ENCODE peak calls at places on chromosomes 11 and 22, in eight cellular contexts. One of them, this sample, is unnamed.

GRCh38 chr11:30023037-30023436 is 6.2 kb upstream of the KCNA4 start:
- DNase-seq in foreskin fibroblast: no peak
- DNase-seq in SK-MEL-5: no peak
- DNase-seq in AG04449: no peak
- DNase-seq in adipocyte: no peak
- DNase-seq in IMR-90: no peak
- DNase-seq in LNCaP clone FGC: no peak
- DNase-seq in NCI-H526 treated with DMSO at 0.1 percent for 48 hours: no peak
- DNase-seq in this sample: no peak

GRCh38 chr22:19765477-19766234 is 5.1 kb downstream of the TBX1 start:
- DNase-seq in foreskin fibroblast: no peak
- DNase-seq in SK-MEL-5: no peak
- DNase-seq in AG04449: no peak
- DNase-seq in adipocyte: no peak
- DNase-seq in IMR-90: no peak
- DNase-seq in LNCaP clone FGC: no peak
- DNase-seq in NCI-H526 treated with DMSO at 0.1 percent for 48 hours: no peak
- DNase-seq in this sample: no peak

GRCh38 chr11:131663403-131664200 is 293.2 kb downstream of the NTM start:
- DNase-seq in foreskin fibroblast: no peak
- DNase-seq in SK-MEL-5: no peak
- DNase-seq in AG04449: no peak
- DNase-seq in adipocyte: no peak
- DNase-seq in IMR-90: no peak
- DNase-seq in LNCaP clone FGC: no peak
- DNase-seq in NCI-H526 treated with DMSO at 0.1 percent for 48 hours: no peak
- DNase-seq in this sample: no peak

GRCh38 chr11:65034423-65034822 is 6.6 kb upstream of the SAC3D1 start:
- DNase-seq in foreskin fibroblast: no peak
- DNase-seq in SK-MEL-5: no peak
- DNase-seq in AG04449: no peak
- DNase-seq in adipocyte: no peak
- DNase-seq in IMR-90: no peak
- DNase-seq in LNCaP clone FGC: no peak
- DNase-seq in NCI-H526 treated with DMSO at 0.1 percent for 48 hours: no peak
- DNase-seq in this sample: no peak

GRCh38 chr22:49983148-49984042 is 22.8 kb downstream of the PIM3 start:
- DNase-seq in foreskin fibroblast: no peak
- DNase-seq in SK-MEL-5: no peak
- DNase-seq in AG04449: no peak
- DNase-seq in adipocyte: no peak
- DNase-seq in IMR-90: no peak
- DNase-seq in LNCaP clone FGC: no peak
- DNase-seq in NCI-H526 treated with DMSO at 0.1 percent for 48 hours: no peak
- DNase-seq in this sample: no peak

GRCh38 chr11:60127311-60127811 is 38.9 kb downstream of the MS4A2 start:
- DNase-seq in foreskin fibroblast: no peak
- DNase-seq in SK-MEL-5: peak
- DNase-seq in AG04449: no peak
- DNase-seq in adipocyte: no peak
- DNase-seq in IMR-90: no peak
- DNase-seq in LNCaP clone FGC: no peak
- DNase-seq in NCI-H526 treated with DMSO at 0.1 percent for 48 hours: no peak
- DNase-seq in this sample: no peak

GRCh38 chr11:61737131-61737530 is 15.3 kb upstream of the MYRF start:
- DNase-seq in foreskin fibroblast: no peak
- DNase-seq in SK-MEL-5: peak
- DNase-seq in AG04449: no peak
- DNase-seq in adipocyte: no peak
- DNase-seq in IMR-90: no peak
- DNase-seq in LNCaP clone FGC: no peak
- DNase-seq in NCI-H526 treated with DMSO at 0.1 percent for 48 hours: no peak
- DNase-seq in this sample: no peak

GRCh38 chr11:96567193-96567592 is 177.4 kb downstream of the JRKL start:
- DNase-seq in foreskin fibroblast: no peak
- DNase-seq in SK-MEL-5: peak
- DNase-seq in AG04449: no peak
- DNase-seq in adipocyte: no peak
- DNase-seq in IMR-90: no peak
- DNase-seq in LNCaP clone FGC: no peak
- DNase-seq in NCI-H526 treated with DMSO at 0.1 percent for 48 hours: no peak
- DNase-seq in this sample: no peak

GRCh38 chr11:133041165-133041564 is 491.1 kb downstream of the OPCML start:
- DNase-seq in foreskin fibroblast: no peak
- DNase-seq in SK-MEL-5: no peak
- DNase-seq in AG04449: no peak
- DNase-seq in adipocyte: no peak
- DNase-seq in IMR-90: no peak
- DNase-seq in LNCaP clone FGC: no peak
- DNase-seq in NCI-H526 treated with DMSO at 0.1 percent for 48 hours: no peak
- DNase-seq in this sample: no peak

GRCh38 chr11:71544525-71545214 is 3.5 kb upstream of the KRTAP5-9 start:
- DNase-seq in foreskin fibroblast: no peak
- DNase-seq in SK-MEL-5: no peak
- DNase-seq in AG04449: no peak
- DNase-seq in adipocyte: no peak
- DNase-seq in IMR-90: no peak
- DNase-seq in LNCaP clone FGC: no peak
- DNase-seq in NCI-H526 treated with DMSO at 0.1 percent for 48 hours: no peak
- DNase-seq in this sample: no peak

GRCh38 chr11:75537740-75538139 is 12.0 kb upstream of the GDPD5 start:
- DNase-seq in foreskin fibroblast: no peak
- DNase-seq in SK-MEL-5: no peak
- DNase-seq in AG04449: no peak
- DNase-seq in adipocyte: no peak
- DNase-seq in IMR-90: no peak
- DNase-seq in LNCaP clone FGC: no peak
- DNase-seq in NCI-H526 treated with DMSO at 0.1 percent for 48 hours: no peak
- DNase-seq in this sample: no peak

GRCh38 chr22:19085233-19086043 is 36.8 kb downstream of the DGCR2 start:
- DNase-seq in foreskin fibroblast: peak
- DNase-seq in SK-MEL-5: peak
- DNase-seq in AG04449: no peak
- DNase-seq in adipocyte: peak
- DNase-seq in IMR-90: peak
- DNase-seq in LNCaP clone FGC: no peak
- DNase-seq in NCI-H526 treated with DMSO at 0.1 percent for 48 hours: peak
- DNase-seq in this sample: peak

GRCh38 chr11:14357843-14358728 is 897 bp downstream of the RRAS2 start:
- DNase-seq in foreskin fibroblast: peak
- DNase-seq in SK-MEL-5: peak
- DNase-seq in AG04449: no peak
- DNase-seq in adipocyte: peak
- DNase-seq in IMR-90: peak
- DNase-seq in LNCaP clone FGC: no peak
- DNase-seq in NCI-H526 treated with DMSO at 0.1 percent for 48 hours: peak
- DNase-seq in this sample: peak

GRCh38 chr11:73750238-73750637 is 10.6 kb downstream of the RAB6A start:
- DNase-seq in foreskin fibroblast: no peak
- DNase-seq in SK-MEL-5: no peak
- DNase-seq in AG04449: no peak
- DNase-seq in adipocyte: no peak
- DNase-seq in IMR-90: no peak
- DNase-seq in LNCaP clone FGC: no peak
- DNase-seq in NCI-H526 treated with DMSO at 0.1 percent for 48 hours: no peak
- DNase-seq in this sample: peak